ENCODE peak calls at places on chromosomes 5 and 9, in seven cellular contexts. C is tibial artery; S is CD8-positive, alpha-beta T cell; T is spleen; R is HCT116; O is lung; Z is adipocyte. N is an unnamed sample. For H3K36me3, the result is how much of the 10 kb centered on the place peaks cover.

GRCh38 chr9:110125207-110125751 is 82.7 kb downstream of the C9orf152 start:
- DNase-seq in O (peak), Z (peak), T (peak), C (peak), S (no peak), R (no peak), N (peak)

GRCh38 chr9:18706648-18707047 is 232.7 kb downstream of the ADAMTSL1 start:
- DNase-seq in R (no peak), O (no peak), C (no peak), S (no peak), T (no peak), Z (no peak), N (no peak)

GRCh38 chr9:74775401-74775800 is 112.3 kb downstream of the TRPM6 start:
- DNase-seq in S (no peak), Z (no peak), R (no peak), T (no peak), C (no peak), O (no peak), N (no peak)

GRCh38 chr9:6015278-6016157 is at the start of gene RANBP6:
- DNase-seq in T (peak), C (peak), Z (peak), R (peak), O (peak), S (peak), N (peak)

GRCh38 chr5:87322381-87322780 is 54.7 kb downstream of the RASA1 start:
- DNase-seq in T (no peak), S (no peak), O (no peak), C (no peak), R (no peak), Z (no peak), N (no peak)

GRCh38 chr9:110126457-110126856 is 81.5 kb downstream of the C9orf152 start:
- DNase-seq in T (no peak), R (no peak), O (no peak), S (no peak), Z (no peak), C (no peak), N (no peak)

GRCh38 chr5:29143266-29143665 is 2050.2 kb upstream of the CDH6 start:
- DNase-seq in T (no peak), R (no peak), O (no peak), C (no peak), S (no peak), Z (no peak), N (no peak)

GRCh38 chr5:67672633-67673032 is 476.0 kb upstream of the CD180 start:
- DNase-seq in S (no peak), C (no peak), T (no peak), Z (peak), O (no peak), R (no peak), N (peak)

GRCh38 chr5:79924936-79925893 is 65.8 kb downstream of the MTX3 start:
- DNase-seq in C (no peak), T (no peak), Z (peak), O (no peak), S (no peak), R (no peak), N (no peak)

GRCh38 chr5:57816108-57816507 is 333.5 kb upstream of the ACTBL2 start:
- DNase-seq in S (no peak), R (peak), Z (peak), O (no peak), C (no peak), T (no peak), N (peak)

GRCh38 chr5:147098233-147098790 is 136.5 kb upstream of the STK32A start:
- DNase-seq in S (no peak), T (no peak), R (peak), C (no peak), Z (peak), O (no peak), N (peak)

GRCh38 chr9:8895498-8896224 is 1096.1 kb upstream of the DMAC1 start:
- DNase-seq in Z (peak), T (no peak), C (no peak), S (no peak), O (no peak), R (no peak), N (peak)

GRCh38 chr5:103918668-103919367 is 356.2 kb upstream of the NUDT12 start:
- DNase-seq in S (no peak), Z (peak), R (no peak), O (no peak), C (no peak), T (no peak), N (peak)

GRCh38 chr9:109466623-109467590 is 31.2 kb downstream of the PTPN3 start:
- DNase-seq in S (no peak), C (no peak), Z (no peak), T (no peak), O (no peak), R (no peak), N (peak)

GRCh38 chr9:16241231-16241630 is 629.2 kb downstream of the BNC2 start:
- DNase-seq in C (no peak), R (no peak), O (no peak), T (no peak), S (no peak), Z (peak), N (peak)

GRCh38 chr9:128887914-128888350 is 6.0 kb downstream of the LRRC8A start:
- DNase-seq in R (no peak), S (no peak), T (no peak), Z (no peak), C (no peak), O (no peak), N (peak)

GRCh38 chr9:99307846-99308245 is 85.8 kb downstream of the SEC61B start:
- DNase-seq in C (no peak), Z (no peak), S (no peak), O (no peak), R (no peak), T (no peak), N (no peak)

GRCh38 chr5:33973271-33973670 is 11.2 kb downstream of the SLC45A2 start:
- DNase-seq in S (no peak), R (no peak), T (no peak), O (no peak), Z (no peak), C (no peak), N (no peak)

GRCh38 chr9:36765468-36766341 is 193.0 kb downstream of the MELK start:
- DNase-seq in Z (no peak), O (peak), R (peak), S (peak), T (peak), C (peak), N (no peak)

GRCh38 chr9:92980085-92980745 is 32.9 kb downstream of the FGD3 start:
- DNase-seq in Z (no peak), C (no peak), S (no peak), R (peak), O (no peak), T (no peak), N (no peak)

GRCh38 chr5:65672787-65673186 is 48.0 kb downstream of the SHLD3 start:
- DNase-seq in T (no peak), C (no peak), S (no peak), Z (peak), R (no peak), O (no peak), N (peak)

GRCh38 chr5:6586647-6587042 is 46.2 kb downstream of the NSUN2 start:
- DNase-seq in T (no peak), R (no peak), S (no peak), Z (no peak), C (no peak), O (no peak), N (no peak)

GRCh38 chr9:1647776-1648175 is 367.4 kb upstream of the SMARCA2 start:
- DNase-seq in C (no peak), S (no peak), O (no peak), Z (no peak), T (no peak), R (no peak), N (no peak)

GRCh38 chr5:176542135-176542595 is 5.0 kb upstream of the RNF44 start:
- DNase-seq in Z (no peak), R (no peak), C (no peak), T (peak), S (peak), O (no peak), N (no peak)

GRCh38 chr5:172860520-172861443 is 26.7 kb downstream of the ERGIC1 start:
- DNase-seq in S (no peak), T (peak), R (no peak), C (peak), O (peak), Z (no peak), N (peak)

GRCh38 chr5:60687927-60688720 is 11.8 kb downstream of the DEPDC1B start:
- DNase-seq in S (no peak), O (no peak), T (no peak), R (no peak), C (no peak), Z (peak), N (peak)

GRCh38 chr9:121154782-121155181 is 46.9 kb downstream of the RAB14 start:
- DNase-seq in S (no peak), C (no peak), O (no peak), Z (no peak), R (peak), T (no peak), N (peak)

GRCh38 chr5:126189862-126190261 is 233.3 kb upstream of the GRAMD2B start:
- DNase-seq in R (no peak), Z (no peak), S (no peak), O (no peak), T (no peak), C (no peak), N (no peak)

GRCh38 chr5:179142434-179143198 is 82.4 kb downstream of the ZNF354C start:
- DNase-seq in R (no peak), Z (peak), T (no peak), S (no peak), O (no peak), C (no peak), N (peak)

GRCh38 chr5:87776785-87777184 is 364.1 kb upstream of the CCNH start:
- DNase-seq in Z (no peak), T (no peak), C (no peak), R (no peak), O (no peak), S (no peak), N (no peak)

DNA sequence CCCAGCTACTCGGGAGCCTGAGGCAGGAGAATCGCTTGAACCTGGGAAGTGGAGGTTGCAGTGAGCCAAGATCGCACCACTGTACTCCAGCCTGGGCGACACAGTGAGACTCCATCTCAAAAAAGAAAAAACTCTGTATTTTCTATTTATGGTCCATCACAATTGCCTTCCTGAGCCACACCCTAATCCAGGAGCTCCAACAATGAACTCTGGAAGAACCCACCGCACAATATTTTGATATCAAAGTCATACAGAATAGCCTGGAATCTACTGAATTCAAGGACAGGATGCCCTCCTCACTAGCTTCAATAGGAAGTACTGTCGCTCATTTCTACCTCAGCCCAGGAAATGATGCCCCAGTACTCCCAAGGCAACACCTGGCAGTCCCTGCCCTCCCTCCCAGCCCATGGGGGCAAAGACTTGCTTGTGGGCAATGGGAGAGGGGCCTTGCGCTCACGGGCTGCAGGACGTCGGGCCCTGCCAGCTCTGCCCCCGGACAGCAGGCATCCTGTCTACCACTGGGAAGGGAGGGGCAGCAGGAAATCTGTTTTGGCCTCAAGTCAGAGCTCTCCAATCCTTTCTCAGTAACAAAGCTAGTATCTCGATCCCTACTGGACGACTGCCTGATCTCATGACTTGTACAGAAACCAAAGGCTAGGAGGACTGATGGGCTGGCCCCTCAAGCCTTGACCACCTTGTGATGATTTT is 19.7 kb downstream of the UBAC1 start:
- DNase-seq in R (no peak), Z (no peak), O (no peak), C (no peak), S (no peak), T (no peak), N (no peak)
- H3K36me3 ChIP-seq in R (under half), Z (half or more), O (half or more), C (half or more), S (under half), T (half or more), N (under half)

GRCh38 chr5:148401604-148402003 is 17.8 kb downstream of the FBXO38 start:
- DNase-seq in T (no peak), S (no peak), C (no peak), R (no peak), Z (peak), O (no peak), N (no peak)
- H3K36me3 ChIP-seq in T (under half), S (half or more), C (half or more), R (under half), Z (half or more), O (under half), N (under half)

GRCh38 chr9:106932178-106932577 is 69.2 kb downstream of the ZNF462 start:
- DNase-seq in S (no peak), C (no peak), T (no peak), O (no peak), R (no peak), Z (no peak), N (no peak)
- H3K36me3 ChIP-seq in S (under half), C (half or more), T (under half), O (under half), R (under half), Z (half or more), N (under half)

GRCh38 chr5:1322036-1322903 is 22.6 kb downstream of the CLPTM1L start:
- DNase-seq in S (no peak), Z (no peak), O (no peak), C (peak), T (peak), R (no peak), N (no peak)

GRCh38 chr5:1319436-1320343 is 24.8 kb upstream of the TERT start:
- DNase-seq in Z (no peak), T (peak), R (no peak), S (no peak), O (no peak), C (no peak), N (no peak)

GRCh38 chr5:1321576-1321975 is 23.3 kb downstream of the CLPTM1L start:
- DNase-seq in R (no peak), T (peak), C (no peak), Z (no peak), S (no peak), O (no peak), N (no peak)

GRCh38 chr5:1318659-1319251 is 23.9 kb upstream of the TERT start:
- DNase-seq in T (peak), R (no peak), O (no peak), S (no peak), C (peak), Z (no peak), N (no peak)

GRCh38 chr5:1320436-1321344 is 24.2 kb downstream of the CLPTM1L start:
- DNase-seq in R (no peak), T (peak), O (no peak), S (no peak), Z (no peak), C (no peak), N (no peak)
- H3K36me3 ChIP-seq in R (under half), T (half or more), O (half or more), S (under half), Z (half or more), C (half or more), N (under half)

GRCh38 chr5:151075698-151076331 is 5.0 kb downstream of the TNIP1 start:
- DNase-seq in Z (peak), O (peak), T (peak), S (no peak), C (no peak), R (no peak), N (no peak)
- H3K36me3 ChIP-seq in Z (under half), O (under half), T (under half), S (under half), C (under half), R (under half), N (under half)

GRCh38 chr5:10401499-10401898 is 40.2 kb upstream of the ROPN1L start:
- DNase-seq in O (no peak), S (no peak), Z (no peak), T (no peak), C (no peak), R (no peak), N (no peak)

GRCh38 chr5:10400411-10400810 is 41.3 kb upstream of the ROPN1L start:
- DNase-seq in T (no peak), R (no peak), O (no peak), S (no peak), Z (no peak), C (no peak), N (no peak)

GRCh38 chr5:10400834-10401233 is 40.8 kb upstream of the ROPN1L start:
- DNase-seq in T (no peak), Z (peak), S (no peak), R (no peak), O (no peak), C (no peak), N (peak)

GRCh38 chr5:10396552-10396951 is 43.1 kb downstream of the MARCHF6 start:
- DNase-seq in C (no peak), S (no peak), T (no peak), O (no peak), Z (no peak), R (no peak), N (no peak)

GRCh38 chr5:10399839-10400238 is 41.8 kb upstream of the ROPN1L start:
- DNase-seq in Z (no peak), T (no peak), C (no peak), S (no peak), R (no peak), O (no peak), N (no peak)
- H3K36me3 ChIP-seq in Z (half or more), T (under half), C (half or more), S (under half), R (half or more), O (under half), N (half or more)

GRCh38 chr9:130885422-130886375 is 10.9 kb downstream of the QRFP start:
- DNase-seq in C (peak), Z (no peak), S (no peak), T (peak), O (no peak), R (no peak), N (no peak)
- H3K36me3 ChIP-seq in C (half or more), Z (half or more), S (under half), T (half or more), O (half or more), R (under half), N (half or more)

N was measured in astrocyte.